ENCODE peak calls at places on chromosome 9, in four cellular contexts. One of them, this sample, is unnamed.
A peak's percentile ranks its signal among the peaks of the same experiment; 100 is the strongest.

GRCh38 chr9:137968235-137968634 is 90.7 kb downstream of the CACNA1B start:
- DNase-seq in NCI-H2171: no peak
- DNase-seq in iPS DF 19.7: no peak
- DNase-seq in stomach: peak; percentile 24
- DNase-seq in this sample: no peak

GRCh38 chr9:117414220-117414905 is 494 bp downstream of the ASTN2 start:
- DNase-seq in NCI-H2171: peak; percentile 59
- DNase-seq in stomach: peak; percentile 37
- DNase-seq in iPS DF 19.7: no peak
- DNase-seq in this sample: no peak

GRCh38 chr9:72984150-72984947 is 31.5 kb upstream of the ALDH1A1 start:
- DNase-seq in NCI-H2171: no peak
- DNase-seq in iPS DF 19.7: no peak
- DNase-seq in stomach: no peak
- DNase-seq in this sample: no peak

GRCh38 chr9:82680179-82680935 is 382.6 kb downstream of the RASEF start:
- DNase-seq in iPS DF 19.7: no peak
- DNase-seq in stomach: no peak
- DNase-seq in NCI-H2171: peak; percentile 74
- DNase-seq in this sample: no peak

GRCh38 chr9:118148990-118149389 is 444.8 kb downstream of the TLR4 start:
- DNase-seq in NCI-H2171: no peak
- DNase-seq in stomach: no peak
- DNase-seq in iPS DF 19.7: no peak
- DNase-seq in this sample: no peak

GRCh38 chr9:129860653-129861446 is 25.6 kb downstream of the USP20 start:
- DNase-seq in stomach: no peak
- DNase-seq in iPS DF 19.7: no peak
- DNase-seq in NCI-H2171: no peak
- DNase-seq in this sample: no peak

GRCh38 chr9:371349-371748 is 156.7 kb downstream of the DOCK8 start:
- DNase-seq in stomach: no peak
- DNase-seq in NCI-H2171: peak; percentile 84
- DNase-seq in iPS DF 19.7: no peak
- DNase-seq in this sample: no peak

GRCh38 chr9:99565203-99565602 is 256.5 kb upstream of the NR4A3 start:
- DNase-seq in NCI-H2171: no peak
- DNase-seq in iPS DF 19.7: no peak
- DNase-seq in stomach: no peak
- DNase-seq in this sample: no peak

GRCh38 chr9:3541206-3541605 is 15.4 kb upstream of the RFX3 start:
- DNase-seq in stomach: no peak
- DNase-seq in iPS DF 19.7: no peak
- DNase-seq in NCI-H2171: no peak
- DNase-seq in this sample: no peak

GRCh38 chr9:106846847-106847246 is 16.1 kb upstream of the ZNF462 start:
- DNase-seq in stomach: no peak
- DNase-seq in NCI-H2171: no peak
- DNase-seq in iPS DF 19.7: no peak
- DNase-seq in this sample: no peak

GRCh38 chr9:2022560-2022959 is 7.4 kb downstream of the SMARCA2 start:
- DNase-seq in NCI-H2171: no peak
- DNase-seq in iPS DF 19.7: no peak
- DNase-seq in stomach: no peak
- DNase-seq in this sample: no peak

GRCh38 chr9:19634881-19635280 is 154.0 kb downstream of the SLC24A2 start:
- DNase-seq in stomach: no peak
- DNase-seq in iPS DF 19.7: no peak
- DNase-seq in NCI-H2171: no peak
- DNase-seq in this sample: no peak

GRCh38 chr9:135290566-135290965 is 189.0 kb upstream of the PPP1R26 start:
- DNase-seq in NCI-H2171: no peak
- DNase-seq in stomach: no peak
- DNase-seq in iPS DF 19.7: no peak
- DNase-seq in this sample: no peak

GRCh38 chr9:81844131-81844567 is 84.1 kb upstream of the SPATA31D4 start:
- DNase-seq in NCI-H2171: no peak
- DNase-seq in stomach: no peak
- DNase-seq in iPS DF 19.7: no peak
- DNase-seq in this sample: no peak

GRCh38 chr9:70421272-70422180 is 7.1 kb upstream of the KLF9 start:
- DNase-seq in NCI-H2171: no peak
- DNase-seq in stomach: no peak
- DNase-seq in iPS DF 19.7: no peak
- DNase-seq in this sample: no peak

GRCh38 chr9:33817327-33818166 is 587 bp downstream of the UBE2R2 start:
- DNase-seq in iPS DF 19.7: peak; percentile 61
- DNase-seq in NCI-H2171: peak; percentile 24
- DNase-seq in stomach: peak; percentile 49
- DNase-seq in this sample: peak; percentile 31

GRCh38 chr9:131228096-131228495 is 48.2 kb downstream of the FAM78A start:
- DNase-seq in stomach: no peak
- DNase-seq in NCI-H2171: peak; percentile 32
- DNase-seq in iPS DF 19.7: no peak
- DNase-seq in this sample: no peak

GRCh38 chr9:27817747-27818146 is 244.5 kb upstream of the C9orf72 start:
- DNase-seq in stomach: no peak
- DNase-seq in iPS DF 19.7: no peak
- DNase-seq in NCI-H2171: no peak
- DNase-seq in this sample: no peak

GRCh38 chr9:81687521-81688261 is 1.7 kb downstream of the TLE1 start:
- DNase-seq in iPS DF 19.7: no peak
- DNase-seq in NCI-H2171: no peak
- DNase-seq in stomach: peak; percentile 55
- DNase-seq in this sample: no peak

GRCh38 chr9:112015149-112015548 is 118.5 kb downstream of the UGCG start:
- DNase-seq in stomach: no peak
- DNase-seq in NCI-H2171: no peak
- DNase-seq in iPS DF 19.7: no peak
- DNase-seq in this sample: no peak

GRCh38 chr9:127066775-127067111 is 55.7 kb downstream of the ANGPTL2 start:
- DNase-seq in NCI-H2171: no peak
- DNase-seq in stomach: no peak
- DNase-seq in iPS DF 19.7: no peak
- DNase-seq in this sample: no peak

GRCh38 chr9:122904466-122904822 is 715 bp downstream of the RC3H2 start:
- DNase-seq in stomach: peak; percentile 41
- DNase-seq in NCI-H2171: peak; percentile 5
- DNase-seq in iPS DF 19.7: no peak
- DNase-seq in this sample: no peak

GRCh38 chr9:120524852-120525251 is 55.1 kb downstream of the CDK5RAP2 start:
- DNase-seq in NCI-H2171: no peak
- DNase-seq in stomach: no peak
- DNase-seq in iPS DF 19.7: no peak
- DNase-seq in this sample: no peak

GRCh38 chr9:119453490-119453911 is 84.3 kb upstream of the BRINP1 start:
- DNase-seq in stomach: no peak
- DNase-seq in iPS DF 19.7: no peak
- DNase-seq in NCI-H2171: peak; percentile 74
- DNase-seq in this sample: no peak

GRCh38 chr9:127974769-127975261 is 6.0 kb downstream of the EEIG1 start:
- DNase-seq in stomach: no peak
- DNase-seq in NCI-H2171: no peak
- DNase-seq in iPS DF 19.7: no peak
- DNase-seq in this sample: no peak

GRCh38 chr9:92270511-92270910 is 23.0 kb downstream of the IARS1 start:
- DNase-seq in stomach: no peak
- DNase-seq in NCI-H2171: no peak
- DNase-seq in iPS DF 19.7: no peak
- DNase-seq in this sample: no peak

GRCh38 chr9:126613656-126614055 is at the start of gene LMX1B:
- DNase-seq in iPS DF 19.7: no peak
- DNase-seq in stomach: no peak
- DNase-seq in NCI-H2171: peak; percentile 56
- DNase-seq in this sample: no peak

GRCh38 chr9:76371901-76372300 is 22.3 kb downstream of the RFK start:
- DNase-seq in NCI-H2171: no peak
- DNase-seq in iPS DF 19.7: no peak
- DNase-seq in stomach: no peak
- DNase-seq in this sample: no peak

GRCh38 chr9:26129216-26129615 is 451.0 kb upstream of the TUSC1 start:
- DNase-seq in stomach: no peak
- DNase-seq in NCI-H2171: no peak
- DNase-seq in iPS DF 19.7: no peak
- DNase-seq in this sample: no peak

GRCh38 chr9:93087971-93088655 is 7.9 kb upstream of the CARD19 start:
- DNase-seq in stomach: no peak
- DNase-seq in NCI-H2171: no peak
- DNase-seq in iPS DF 19.7: no peak
- DNase-seq in this sample: no peak

GRCh38 chr9:133454325-133454724 is 5.5 kb upstream of the CACFD1 start:
- DNase-seq in NCI-H2171: no peak
- DNase-seq in stomach: no peak
- DNase-seq in iPS DF 19.7: no peak
- DNase-seq in this sample: no peak

GRCh38 chr9:132973713-132974112 is 4.8 kb upstream of the GFI1B start:
- DNase-seq in NCI-H2171: no peak
- DNase-seq in stomach: no peak
- DNase-seq in iPS DF 19.7: no peak
- DNase-seq in this sample: no peak